ENCODE peak calls at places on chromosomes 4 and X, in seven cellular contexts. P is CD4-positive, alpha-beta T cell; D is T-helper 22 cell; V is DMS153; L is activated effector memory CD4-positive, alpha-beta T cell treated with anti-CD3 and anti-CD28 coated beads, Interleukin-2, amount 50 U/mL, for 16 hours; M is psoas muscle; T is iPS DF 6.9. R is an unnamed sample.

GRCh38 chr4:173038192-173038896 is 130.3 kb upstream of the GALNT7 start:
- DNase-seq in P (no peak), D (no peak), V (peak; percentile 31), L (no peak), M (no peak), T (no peak), R (no peak)

GRCh38 chrX:112834976-112835375 is 5.7 kb downstream of the AMOT start:
- DNase-seq in P (no peak), D (no peak), V (no peak), L (no peak), M (no peak), T (no peak), R (no peak)

GRCh38 chrX:40773809-40774208 is 38.5 kb upstream of the MED14 start:
- DNase-seq in P (no peak), D (no peak), V (no peak), L (no peak), M (no peak), T (no peak), R (no peak)

GRCh38 chr4:7802093-7802726 is 137.5 kb downstream of the AFAP1 start:
- DNase-seq in P (peak; percentile 72), D (peak; percentile 39), V (peak; percentile 16), L (peak; percentile 91), M (peak; percentile 86), T (peak; percentile 75), R (no peak)

GRCh38 chrX:125150231-125150630 is 169.4 kb upstream of the TEX13C start:
- DNase-seq in P (no peak), D (no peak), V (no peak), L (no peak), M (no peak), T (no peak), R (no peak)

GRCh38 chrX:10496345-10496965 is 123.9 kb downstream of the MID1 start:
- DNase-seq in P (no peak), D (no peak), V (no peak), L (no peak), M (no peak), T (no peak), R (no peak)

GRCh38 chr4:1898681-1899080 is 27.5 kb downstream of the NSD2 start:
- DNase-seq in P (no peak), D (no peak), V (no peak), L (no peak), M (no peak), T (no peak), R (no peak)

GRCh38 chr4:159098482-159099127 is 4.3 kb upstream of the RAPGEF2 start:
- DNase-seq in P (no peak), D (no peak), V (no peak), L (no peak), M (no peak), T (no peak), R (no peak)

GRCh38 chrX:150324035-150324728 is 38.9 kb upstream of the MAMLD1 start:
- DNase-seq in P (no peak), D (no peak), V (no peak), L (no peak), M (no peak), T (no peak), R (no peak)

GRCh38 chr4:54742636-54743399 is 85.1 kb downstream of the KIT start:
- DNase-seq in P (no peak), D (no peak), V (no peak), L (no peak), M (no peak), T (no peak), R (no peak)

GRCh38 chr4:128812360-128812958 is 3.0 kb downstream of the JADE1 start:
- DNase-seq in P (peak; percentile 23), D (no peak), V (peak; percentile 42), L (no peak), M (no peak), T (no peak), R (no peak)

GRCh38 chr4:72875545-72875944 is 194.0 kb downstream of the COX18 start:
- DNase-seq in P (no peak), D (no peak), V (no peak), L (no peak), M (no peak), T (no peak), R (no peak)

GRCh38 chr4:27003602-27004238 is 143.1 kb downstream of the STIM2 start:
- DNase-seq in P (no peak), D (no peak), V (no peak), L (peak; percentile 62), M (no peak), T (no peak), R (no peak)

GRCh38 chrX:68699960-68700746 is 52.7 kb downstream of the STARD8 start:
- DNase-seq in P (no peak), D (no peak), V (no peak), L (no peak), M (no peak), T (no peak), R (no peak)

GRCh38 chr4:109703664-109704351 is 563 bp upstream of the CASP6 start:
- DNase-seq in P (no peak), D (no peak), V (no peak), L (no peak), M (no peak), T (no peak), R (no peak)

GRCh38 chrX:7987160-7987992 is 60.2 kb upstream of the PNPLA4 start:
- DNase-seq in P (no peak), D (no peak), V (no peak), L (no peak), M (no peak), T (no peak), R (no peak)

GRCh38 chrX:107571296-107571998 is 56.9 kb upstream of the PRPS1 start:
- DNase-seq in P (no peak), D (no peak), V (no peak), L (no peak), M (peak; percentile 55), T (no peak), R (no peak)

R was measured in right lobe of liver.